ENCODE peak calls at places on chromosomes 2 and 18, in eight cellular contexts. Z is GM12878, U is transverse colon, N is HL-60, K is breast epithelium, Q is HCT116, A is spleen, X is suprapubic skin. J is an unnamed sample.
A peak's percentile ranks its signal among the peaks of the same experiment; 100 is the strongest.

GRCh38 chr2:141392517-141393213 is 738.2 kb downstream of the LRP1B start:
- DNase-seq in Z (no peak), U (no peak), N (no peak), K (no peak), Q (no peak), A (no peak), X (no peak), J (no peak)

GRCh38 chr18:363327-364115 is 95.7 kb upstream of the THOC1 start:
- DNase-seq in Z (no peak), U (no peak), N (no peak), K (no peak), Q (no peak), A (no peak), X (no peak), J (no peak)

GRCh38 chr2:143530753-143531152 is 401.5 kb downstream of the ARHGAP15 start:
- DNase-seq in Z (no peak), U (no peak), N (no peak), K (no peak), Q (no peak), A (no peak), X (no peak), J (no peak)

GRCh38 chr2:584863-585823 is 92.1 kb downstream of the TMEM18 start:
- DNase-seq in Z (no peak), U (no peak), N (no peak), K (peak; percentile 18), Q (no peak), A (no peak), X (no peak), J (no peak)

GRCh38 chr2:11498543-11499034 is 32.6 kb upstream of the E2F6 start:
- DNase-seq in Z (peak; percentile 69), U (peak; percentile 73), N (no peak), K (peak; percentile 48), Q (no peak), A (peak; percentile 85), X (peak; percentile 81), J (no peak)

GRCh38 chr2:54534625-54535024 is 78.5 kb downstream of the SPTBN1 start:
- DNase-seq in Z (no peak), U (no peak), N (no peak), K (no peak), Q (no peak), A (no peak), X (no peak), J (no peak)

GRCh38 chr18:80254971-80255500 is 7.7 kb upstream of the PARD6G start:
- DNase-seq in Z (no peak), U (no peak), N (no peak), K (no peak), Q (no peak), A (no peak), X (no peak), J (no peak)

GRCh38 chr2:55048514-55048924 is 1.7 kb downstream of the RTN4 start:
- DNase-seq in Z (no peak), U (peak; percentile 37), N (peak; percentile 75), K (no peak), Q (peak; percentile 27), A (no peak), X (no peak), J (peak; percentile 38)

GRCh38 chr2:199463000-199463692 is 5.4 kb upstream of the SATB2 start:
- DNase-seq in Z (no peak), U (peak; percentile 90), N (peak; percentile 46), K (no peak), Q (no peak), A (peak; percentile 91), X (peak; percentile 85), J (peak; percentile 64)

GRCh38 chr2:63738019-63738418 is 103.7 kb upstream of the UGP2 start:
- DNase-seq in Z (no peak), U (no peak), N (no peak), K (no peak), Q (no peak), A (no peak), X (no peak), J (no peak)

GRCh38 chr2:38076250-38076709 is 329 bp upstream of the CYP1B1 start:
- DNase-seq in Z (no peak), U (peak; percentile 64), N (peak; percentile 80), K (peak; percentile 75), Q (peak; percentile 61), A (peak; percentile 88), X (peak; percentile 87), J (peak; percentile 86)

GRCh38 chr2:16664052-16664731 is 1.4 kb downstream of the CYRIA start:
- DNase-seq in Z (no peak), U (peak; percentile 48), N (peak; percentile 41), K (no peak), Q (no peak), A (peak; percentile 85), X (no peak), J (peak; percentile 66)

GRCh38 chr2:181810823-181811695 is 80.5 kb upstream of the ITPRID2 start:
- DNase-seq in Z (no peak), U (peak; percentile 36), N (peak; percentile 52), K (no peak), Q (peak; percentile 98), A (no peak), X (no peak), J (peak; percentile 59)
- TF ChIP-seq POLR2AphosphoS5 in Z (no peak), U (peak; percentile 58), N (no peak), K (no peak), Q (peak; percentile 88), A (peak; percentile 14), X (no peak), J (peak; percentile 65)

GRCh38 chr2:35415282-35415681 is 940.3 kb upstream of the CRIM1 start:
- DNase-seq in Z (no peak), U (no peak), N (no peak), K (no peak), Q (no peak), A (no peak), X (no peak), J (no peak)
- TF ChIP-seq CTCF in Z (peak; percentile 24), U (no peak), N (no peak), K (no peak), Q (no peak), A (no peak), X (no peak), J (no peak)

GRCh38 chr18:63339920-63340484 is 20.4 kb upstream of the BCL2 start:
- DNase-seq in Z (no peak), U (no peak), N (no peak), K (no peak), Q (peak; percentile 10), A (no peak), X (no peak), J (no peak)

GRCh38 chr18:63342206-63342605 is 22.6 kb upstream of the BCL2 start:
- DNase-seq in Z (no peak), U (no peak), N (no peak), K (no peak), Q (no peak), A (no peak), X (no peak), J (no peak)

GRCh38 chr18:63331105-63331504 is 11.5 kb upstream of the BCL2 start:
- DNase-seq in Z (no peak), U (no peak), N (no peak), K (no peak), Q (no peak), A (no peak), X (no peak), J (no peak)

GRCh38 chr18:63336366-63337099 is 17.0 kb upstream of the BCL2 start:
- DNase-seq in Z (no peak), U (no peak), N (no peak), K (no peak), Q (peak; percentile 57), A (no peak), X (no peak), J (no peak)
- H3K27ac ChIP-seq in Z (no peak overlapping the region), U (peak overlapping the region; percentile 33), N (no peak overlapping the region), K (peak overlapping the region; percentile 79), Q (peak overlapping the region; percentile 46), A (no peak overlapping the region), X (peak overlapping the region; percentile 77), J (peak overlapping the region; percentile 27)

GRCh38 chr18:68960355-68960754 is 162.5 kb downstream of the CCDC102B start:
- DNase-seq in Z (no peak), U (no peak), N (no peak), K (no peak), Q (no peak), A (no peak), X (no peak), J (no peak)
- TF ChIP-seq POLR2AphosphoS5 in Z (no peak), U (no peak), N (no peak), K (no peak), Q (no peak), A (no peak), X (no peak), J (no peak)

GRCh38 chr18:2497797-2498196 is 73.5 kb downstream of the METTL4 start:
- DNase-seq in Z (no peak), U (no peak), N (no peak), K (no peak), Q (no peak), A (no peak), X (no peak), J (no peak)
- TF ChIP-seq CTCF in Z (no peak), U (no peak), N (no peak), K (no peak), Q (no peak), A (no peak), X (no peak), J (no peak)

DNA sequence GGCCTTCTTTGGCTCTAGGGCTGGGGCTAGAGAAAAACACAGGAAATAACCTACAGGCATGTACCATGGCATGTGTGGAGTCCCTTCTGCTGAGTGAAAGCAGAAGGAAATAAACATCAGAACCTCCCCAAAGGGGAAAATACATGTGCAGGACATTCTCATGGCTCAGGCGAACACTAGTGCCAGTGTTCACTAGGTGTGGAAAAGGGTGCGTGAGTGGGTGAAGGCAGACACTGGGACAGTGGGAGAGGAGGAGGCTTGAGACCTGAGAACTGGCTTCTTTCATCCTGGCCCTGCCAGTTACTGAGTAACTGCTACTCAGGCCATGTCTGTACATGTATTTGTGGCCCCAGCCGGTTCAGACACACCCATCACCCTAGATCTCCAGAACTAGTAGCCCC is 268.2 kb downstream of the PRKCE start:
- DNase-seq in Z (no peak), U (no peak), N (no peak), K (peak; percentile 60), Q (no peak), A (no peak), X (no peak), J (no peak)
- H3K27ac ChIP-seq in Z (peak overlapping the region; percentile 69), U (no peak overlapping the region), N (peak overlapping the region; percentile 28), K (peak overlapping the region; percentile 81), Q (no peak overlapping the region), A (no peak overlapping the region), X (peak overlapping the region; percentile 49), J (peak overlapping the region; percentile 51)

DNA sequence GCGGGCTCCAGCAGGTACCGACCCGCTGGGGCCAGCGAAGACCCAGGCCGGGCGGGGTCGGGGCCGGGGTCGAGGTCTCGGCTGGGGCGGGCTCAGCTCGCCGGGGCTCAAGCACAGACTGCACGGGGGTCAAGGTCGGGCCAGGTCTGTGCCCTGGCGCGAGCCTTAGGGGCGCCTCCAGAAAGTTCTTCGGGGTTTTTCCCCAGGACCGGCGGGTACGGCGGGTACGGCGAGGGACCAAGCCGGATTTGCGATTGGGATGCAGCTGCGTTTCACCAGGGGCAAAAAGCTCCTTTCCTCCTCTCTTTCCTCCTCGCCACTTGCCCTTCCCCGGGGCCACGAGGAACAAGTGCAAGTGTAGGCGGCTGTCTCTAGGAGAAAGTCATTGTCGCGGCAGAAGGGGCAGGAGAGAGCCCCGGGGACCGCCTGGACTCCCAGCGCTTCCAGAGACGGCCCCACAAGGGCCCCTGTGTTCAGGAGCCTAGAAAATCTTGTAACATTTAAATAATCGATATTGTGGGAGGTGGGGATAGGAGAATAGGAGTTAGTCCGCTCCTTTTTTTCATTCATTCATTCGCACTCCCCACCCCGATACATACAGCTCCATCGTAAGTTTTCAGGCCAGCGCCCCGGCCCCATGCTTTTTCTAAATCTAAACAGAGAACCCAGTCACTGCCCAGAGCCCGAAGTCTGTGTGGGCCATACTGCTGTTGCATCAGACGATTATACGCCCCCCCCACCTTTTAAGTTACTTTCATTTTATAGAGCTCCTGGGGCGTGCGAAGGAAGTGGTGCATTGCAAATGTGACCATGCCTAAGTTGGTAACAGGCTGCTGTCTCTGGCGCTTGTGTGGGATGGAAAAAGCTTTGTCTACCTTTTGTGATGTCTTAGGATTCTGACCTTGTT is 679 bp downstream of the PMAIP1 start:
- DNase-seq in Z (no peak), U (peak; percentile 64), N (no peak), K (peak; percentile 28), Q (no peak), A (peak; percentile 85), X (peak; percentile 68), J (peak; percentile 58)
- TF ChIP-seq POLR2AphosphoS5 in Z (peak; percentile 93), U (peak; percentile 53), N (no peak), K (no peak), Q (peak; percentile 48), A (peak; percentile 74), X (no peak), J (no peak)

J was measured in upper lobe of left lung.